ENCODE peak calls at places on chromosomes 2 and 18, in seven cellular contexts. D is SK-N-DZ, E is glomerular endothelial cell, F is M059J, M is NCI-H69, T is myocyte, L is LoVo. S is an unnamed sample.

GRCh38 chr2:56151841-56152240 is 31.9 kb upstream of the CCDC85A start:
- DNase-seq in T (no peak), L (no peak), F (no peak), D (no peak), M (no peak), E (no peak), S (no peak)

GRCh38 chr2:174613545-174613944 is 15.9 kb upstream of the WIPF1 start:
- DNase-seq in E (no peak), T (no peak), L (no peak), D (no peak), M (no peak), F (no peak), S (no peak)

GRCh38 chr2:232871418-232871834 is 1.4 kb downstream of the SNORC start:
- DNase-seq in L (no peak), T (no peak), E (no peak), F (no peak), M (no peak), D (no peak), S (no peak)

GRCh38 chr2:36497570-36498163 is 100.3 kb downstream of the FEZ2 start:
- DNase-seq in L (no peak), T (no peak), E (no peak), M (no peak), D (no peak), F (no peak), S (no peak)

GRCh38 chr2:54454922-54455583 is 1.1 kb upstream of the SPTBN1 start:
- DNase-seq in D (no peak), M (peak), L (no peak), F (no peak), E (no peak), T (no peak), S (peak)

GRCh38 chr18:48868468-48869466 is 82.0 kb downstream of the SMAD7 start:
- DNase-seq in E (no peak), L (no peak), M (peak), F (no peak), D (no peak), T (no peak), S (peak)

GRCh38 chr2:10481666-10482157 is 33.6 kb upstream of the ODC1 start:
- DNase-seq in F (no peak), M (no peak), E (no peak), L (no peak), D (no peak), T (no peak), S (no peak)

GRCh38 chr2:172921538-172922236 is 154.0 kb upstream of the MAP3K20 start:
- DNase-seq in D (no peak), E (no peak), T (no peak), L (no peak), M (no peak), F (peak), S (no peak)

GRCh38 chr18:70422061-70422965 is 133.5 kb downstream of the SOCS6 start:
- DNase-seq in T (peak), E (peak), D (no peak), M (peak), F (peak), L (peak), S (no peak)

GRCh38 chr18:9712606-9713005 is 4.5 kb downstream of the RAB31 start:
- DNase-seq in D (no peak), F (peak), L (no peak), M (no peak), T (no peak), E (no peak), S (no peak)

GRCh38 chr18:30406728-30407127 is 635.8 kb downstream of the DSC3 start:
- DNase-seq in D (no peak), F (no peak), T (no peak), M (no peak), E (no peak), L (no peak), S (no peak)

GRCh38 chr2:46296216-46296839 is 879 bp upstream of the EPAS1 start:
- DNase-seq in F (no peak), M (no peak), E (no peak), T (no peak), L (no peak), D (peak), S (no peak)

GRCh38 chr2:231396058-231396821 is 730 bp downstream of the B3GNT7 start:
- DNase-seq in L (no peak), D (no peak), E (no peak), T (no peak), F (no peak), M (no peak), S (no peak)

GRCh38 chr18:49447810-49448745 is 12.4 kb downstream of the DYM start:
- DNase-seq in E (peak), F (peak), T (no peak), M (peak), L (peak), D (peak), S (peak)

GRCh38 chr18:28125051-28125450 is 51.9 kb downstream of the CDH2 start:
- DNase-seq in M (no peak), L (no peak), E (no peak), T (no peak), D (no peak), F (no peak), S (no peak)

GRCh38 chr2:69518836-69519235 is 81.6 kb upstream of the NFU1 start:
- DNase-seq in M (no peak), T (peak), E (no peak), F (no peak), D (no peak), L (no peak), S (no peak)

GRCh38 chr2:238238766-238239551 is 879 bp downstream of the HES6 start:
- DNase-seq in L (no peak), T (no peak), M (peak), D (peak), E (no peak), F (no peak), S (no peak)

GRCh38 chr2:232341061-232341738 is 37.4 kb upstream of the ALPP start:
- DNase-seq in L (no peak), M (no peak), T (no peak), E (no peak), F (peak), D (no peak), S (no peak)

GRCh38 chr2:234293973-234294372 is 202.9 kb downstream of the ARL4C start:
- DNase-seq in D (peak), T (no peak), M (peak), L (peak), F (no peak), E (no peak), S (peak)